ENCODE peak calls at places on chromosome 16, in eight cellular contexts. J, I, R, H, U, F, K and C are unnamed samples.

GRCh38 chr16:56851671-56852400 is 13.2 kb upstream of the SLC12A3 start:
- DNase-seq in F (no peak), I (no peak), R (no peak), H (peak), U (no peak), K (no peak), J (no peak), C (no peak)

GRCh38 chr16:3021449-3022207 is 1.5 kb downstream of the TNFRSF12A start:
- DNase-seq in J (peak), U (peak), I (peak), H (peak), F (peak), K (peak), R (peak), C (peak)

GRCh38 chr16:29198231-29198630 is 208.3 kb downstream of the NPIPB11 start:
- DNase-seq in K (no peak), H (no peak), U (no peak), J (peak), R (no peak), F (no peak), I (no peak), C (no peak)

GRCh38 chr16:48617711-48618148 is 7.8 kb upstream of the N4BP1 start:
- DNase-seq in U (no peak), F (no peak), H (peak), I (no peak), K (no peak), J (no peak), R (no peak), C (peak)

GRCh38 chr16:4272114-4272954 is 489 bp downstream of the TFAP4 start:
- DNase-seq in F (peak), I (peak), U (peak), H (peak), J (peak), K (peak), R (peak), C (peak)

GRCh38 chr16:49345829-49346228 is 27.8 kb upstream of the C16orf78 start:
- DNase-seq in K (no peak), U (peak), J (no peak), F (no peak), I (peak), R (no peak), H (no peak), C (peak)

GRCh38 chr16:28311913-28312312 is 19.6 kb downstream of the SBK1 start:
- DNase-seq in H (no peak), F (no peak), U (no peak), I (no peak), J (no peak), K (no peak), R (no peak), C (no peak)

GRCh38 chr16:3738128-3738527 is 20.8 kb upstream of the TRAP1 start:
- DNase-seq in F (no peak), R (no peak), K (no peak), I (no peak), H (no peak), J (no peak), U (no peak), C (no peak)

GRCh38 chr16:73753931-73754330 is 542.7 kb upstream of the PSMD7 start:
- DNase-seq in R (no peak), J (no peak), U (no peak), H (no peak), F (no peak), K (no peak), I (no peak), C (no peak)

GRCh38 chr16:9300252-9300651 is 208.8 kb downstream of the HAPSTR1 start:
- DNase-seq in U (no peak), J (no peak), R (no peak), H (no peak), I (no peak), F (no peak), K (no peak), C (no peak)

GRCh38 chr16:9302102-9302501 is 210.7 kb downstream of the HAPSTR1 start:
- DNase-seq in H (no peak), U (no peak), K (no peak), I (no peak), F (no peak), J (peak), R (no peak), C (peak)

GRCh38 chr16:9296273-9296593 is 204.8 kb downstream of the HAPSTR1 start:
- DNase-seq in F (no peak), I (no peak), J (no peak), R (no peak), U (no peak), K (no peak), H (no peak), C (no peak)

DNA sequence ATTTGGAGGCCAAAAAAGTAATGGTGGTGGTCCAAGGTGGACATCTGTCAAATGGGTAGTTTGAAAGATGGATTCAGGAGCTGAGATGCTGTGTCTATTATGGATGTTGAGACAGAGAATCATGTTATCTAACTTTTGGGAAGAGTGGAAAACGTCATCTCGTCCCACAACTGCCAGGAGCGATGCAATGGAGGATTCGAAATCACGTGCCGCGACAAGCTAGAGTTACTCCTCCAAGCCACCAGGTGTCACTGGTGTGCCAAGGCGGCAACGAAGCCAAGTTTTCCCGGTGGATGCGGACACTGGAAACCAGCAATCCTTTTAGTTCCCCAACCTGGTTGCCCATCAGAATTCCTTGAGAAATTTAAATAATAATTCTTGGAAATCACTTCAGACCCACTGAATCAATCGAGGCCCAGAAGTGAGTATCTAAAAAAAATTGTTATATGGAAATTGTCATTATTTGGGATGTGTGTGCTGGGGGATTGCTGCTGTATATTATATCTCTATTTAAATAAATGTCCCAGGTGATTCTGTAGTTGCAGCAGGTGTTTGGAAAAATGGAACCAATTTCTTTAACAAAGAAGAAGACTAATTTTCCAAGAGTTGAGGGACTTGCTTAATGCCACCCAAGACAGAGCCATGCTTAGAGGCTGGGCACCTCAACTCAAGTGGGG is 206.1 kb downstream of the HAPSTR1 start:
- DNase-seq in I (no peak), R (no peak), U (peak), J (no peak), H (peak), F (no peak), K (no peak), C (peak)
- TF ChIP-seq CTCF in I (peak), R (peak), U (peak), J (peak), H (peak), F (peak), K (no peak), C (no peak)

GRCh38 chr16:22186517-22186916 is 19.6 kb upstream of the EEF2K start:
- DNase-seq in J (no peak), I (no peak), H (no peak), U (peak), R (no peak), F (no peak), K (no peak), C (no peak)
- TF ChIP-seq CTCF in J (no peak), I (peak), H (peak), U (no peak), R (no peak), F (peak), K (no peak), C (no peak)

DNA sequence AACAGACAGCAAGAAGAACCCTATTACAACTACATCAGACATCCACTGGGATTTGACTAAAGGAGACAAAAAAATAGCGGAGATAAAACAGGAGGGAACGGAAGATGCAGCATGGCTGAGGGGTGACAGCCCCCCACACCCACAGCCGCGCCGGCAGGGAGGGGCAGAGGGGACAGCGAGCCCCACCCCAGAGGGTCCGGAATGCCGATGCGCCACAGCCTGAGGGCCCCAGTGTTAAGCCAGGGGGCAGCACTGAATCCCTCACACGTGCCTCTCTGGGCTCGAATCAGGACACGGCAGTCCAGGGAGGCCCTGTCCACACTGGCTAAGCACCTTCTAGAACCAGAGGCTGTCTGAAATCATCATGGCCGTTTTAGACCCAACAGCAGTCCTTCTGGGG is 18.8 kb downstream of the MAP1LC3B start:
- DNase-seq in U (no peak), J (no peak), K (no peak), F (no peak), H (no peak), I (no peak), R (no peak), C (no peak)
- TF ChIP-seq CTCF in U (no peak), J (no peak), K (no peak), F (no peak), H (no peak), I (no peak), R (no peak), C (no peak)

DNA sequence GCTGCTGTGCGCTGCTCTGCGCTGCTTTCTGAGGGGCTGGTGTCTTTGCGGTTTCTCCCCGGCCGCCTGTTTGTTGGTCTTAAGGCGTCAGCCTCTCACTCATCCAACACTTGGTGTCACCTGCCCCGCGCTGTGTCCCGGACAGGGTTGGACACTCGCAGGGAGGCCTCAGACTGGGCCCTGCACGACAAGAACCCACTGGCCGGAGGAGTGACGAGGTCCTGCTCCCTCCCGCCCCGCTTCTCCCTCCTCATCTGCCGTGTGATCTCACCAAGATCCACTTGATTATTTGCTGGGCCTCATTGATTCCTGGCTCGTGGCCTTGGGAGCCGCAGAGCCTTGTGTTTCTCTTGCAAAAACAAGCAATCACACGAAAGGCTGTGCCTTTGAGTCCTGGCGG is 56.6 kb downstream of the PRMT7 start:
- DNase-seq in H (no peak), K (no peak), R (no peak), F (no peak), I (no peak), J (no peak), U (no peak), C (no peak)
- TF ChIP-seq CTCF in H (no peak), K (no peak), R (no peak), F (no peak), I (no peak), J (no peak), U (no peak), C (no peak)